ENCODE peak calls at places on chromosomes 2 and 18, in seven cellular contexts. S is nephron progenitor cell; F is activated CD4-positive, alpha-beta T cell treated with anti-CD3 and anti-CD28 coated beads, Interleukin-2, amount 50 U/mL, for 1 hour; A is stimulated activated CD4-positive, alpha-beta T cell treated with anti-CD3 and anti-CD28 coated beads, Interleukin-15, amount 100 ng/mL, for 24 hours; I is Daoy; Q is NCI-H1417; G is AG20443. P is an unnamed sample.

GRCh38 chr2:176769021-176769420 is 443.6 kb upstream of the HNRNPA3 start:
- DNase-seq in G (no peak), A (no peak), S (no peak), Q (no peak), I (no peak), F (no peak), P (no peak)

GRCh38 chr2:102268529-102269524 is 42.5 kb upstream of the IL1RL1 start:
- DNase-seq in Q (no peak), F (no peak), A (no peak), I (no peak), G (peak), S (no peak), P (no peak)

GRCh38 chr2:29920130-29920577 is 1.2 kb downstream of the ALK start:
- DNase-seq in G (peak), F (peak), A (peak), Q (peak), I (peak), S (peak), P (peak)

GRCh38 chr2:177467646-177468045 is 75.1 kb downstream of the AGPS start:
- DNase-seq in I (no peak), Q (no peak), A (no peak), F (no peak), S (no peak), G (peak), P (no peak)

GRCh38 chr2:118417417-118418125 is 329.3 kb downstream of the INSIG2 start:
- DNase-seq in F (no peak), G (peak), I (peak), S (no peak), Q (no peak), A (no peak), P (no peak)

GRCh38 chr2:88639865-88640264 is 12.6 kb upstream of the EIF2AK3 start:
- DNase-seq in F (no peak), Q (no peak), S (no peak), I (no peak), A (no peak), G (no peak), P (no peak)

GRCh38 chr18:13257361-13257980 is 38.9 kb downstream of the LDLRAD4 start:
- DNase-seq in S (no peak), I (no peak), G (no peak), Q (no peak), A (no peak), F (no peak), P (no peak)

GRCh38 chr18:74496508-74497307 is 545 bp downstream of the CNDP2 start:
- DNase-seq in Q (peak), I (peak), G (peak), F (peak), S (peak), A (peak), P (peak)

GRCh38 chr2:89763581-89764485 is 1072.4 kb downstream of the RPIA start:
- DNase-seq in S (no peak), Q (no peak), I (no peak), G (peak), F (no peak), A (no peak), P (no peak)

GRCh38 chr2:11998218-11998617 is 251.8 kb downstream of the LPIN1 start:
- DNase-seq in A (no peak), Q (no peak), I (peak), G (peak), S (no peak), F (no peak), P (peak)

GRCh38 chr2:170845343-170845742 is 28.7 kb downstream of the GAD1 start:
- DNase-seq in F (no peak), S (peak), A (peak), I (no peak), Q (peak), G (no peak), P (no peak)

GRCh38 chr18:57311472-57311871 is 40.9 kb upstream of the ST8SIA3 start:
- DNase-seq in A (no peak), F (no peak), I (no peak), G (no peak), S (no peak), Q (no peak), P (no peak)

GRCh38 chr18:47425365-47425764 is 173.9 kb upstream of the SKOR2 start:
- DNase-seq in S (no peak), G (no peak), A (no peak), I (peak), Q (no peak), F (no peak), P (no peak)

GRCh38 chr2:151632993-151633592 is 101.2 kb downstream of the NEB start:
- DNase-seq in I (no peak), Q (peak), S (no peak), F (no peak), G (no peak), A (no peak), P (no peak)

GRCh38 chr2:160305081-160305750 is 105.1 kb upstream of the ITGB6 start:
- DNase-seq in F (no peak), A (no peak), G (no peak), I (no peak), S (no peak), Q (no peak), P (no peak)

GRCh38 chr2:145845923-145846322 is 1326.0 kb upstream of the ZEB2 start:
- DNase-seq in A (no peak), G (no peak), I (no peak), F (no peak), S (no peak), Q (no peak), P (no peak)

GRCh38 chr2:12738112-12738485 is 21.4 kb downstream of the TRIB2 start:
- DNase-seq in F (no peak), A (no peak), Q (no peak), S (no peak), I (peak), G (no peak), P (no peak)

GRCh38 chr2:73994544-73994831 is 9.8 kb downstream of the TET3 start:
- DNase-seq in I (no peak), A (no peak), S (no peak), Q (no peak), G (no peak), F (no peak), P (no peak)

GRCh38 chr18:34817636-34818035 is 107.5 kb downstream of the DTNA start:
- DNase-seq in S (no peak), G (no peak), A (no peak), F (no peak), I (no peak), Q (no peak), P (no peak)

GRCh38 chr2:50895058-50895457 is 136.9 kb downstream of the NRXN1 start:
- DNase-seq in A (no peak), S (no peak), F (no peak), I (no peak), G (no peak), Q (peak), P (no peak)

GRCh38 chr18:37669991-37670534 is 104.5 kb upstream of the CELF4 start:
- DNase-seq in S (no peak), F (no peak), G (no peak), I (no peak), Q (no peak), A (no peak), P (no peak)

GRCh38 chr2:130376433-130377293 is 20.8 kb downstream of the PTPN18 start:
- DNase-seq in G (no peak), F (no peak), Q (no peak), I (no peak), A (no peak), S (no peak), P (no peak)

GRCh38 chr2:132582360-132582759 is 87.6 kb downstream of the LYPD1 start:
- DNase-seq in G (no peak), Q (peak), F (no peak), A (no peak), S (no peak), I (no peak), P (no peak)

P was measured in activated CD8-positive, alpha-beta T cell treated with anti-CD3 and anti-CD28 coated beads, Interleukin-2, amount 10 ng/mL, durations not matched to agents 7 days and 5 days.